ENCODE peak calls at places on chromosome 16, in five cellular contexts. N is Calu3, A is tibial artery, V is glutamatergic neuron, I is GM12865. R is an unnamed sample.

GRCh38 chr16:67694611-67695010 is 24.5 kb downstream of the GFOD2 start:
- DNase-seq in N (no peak), V (no peak), A (no peak), I (no peak), R (no peak)

GRCh38 chr16:80948886-80949502 is 57.7 kb downstream of the CMC2 start:
- DNase-seq in I (peak; percentile 61), A (no peak), N (peak; percentile 43), V (peak; percentile 76), R (peak; percentile 47)

GRCh38 chr16:22214893-22215292 is 8.8 kb downstream of the EEF2K start:
- DNase-seq in I (no peak), A (no peak), V (no peak), N (no peak), R (no peak)

GRCh38 chr16:51337662-51338061 is 186.6 kb upstream of the SALL1 start:
- DNase-seq in A (no peak), I (no peak), V (no peak), N (peak; percentile 14), R (no peak)

GRCh38 chr16:22684282-22685161 is 129.4 kb upstream of the HS3ST2 start:
- DNase-seq in I (peak; percentile 17), V (no peak), A (no peak), N (no peak), R (no peak)

GRCh38 chr16:47907109-47907508 is 248.7 kb downstream of the ABCC12 start:
- DNase-seq in V (no peak), A (no peak), I (no peak), N (no peak), R (no peak)

GRCh38 chr16:11852092-11852809 is 909 bp upstream of the RSL1D1 start:
- DNase-seq in N (peak; percentile 33), I (no peak), A (no peak), V (no peak), R (no peak)

GRCh38 chr16:58306327-58306726 is 11.5 kb upstream of the PRSS54 start:
- DNase-seq in I (peak; percentile 73), N (peak; percentile 36), V (no peak), A (no peak), R (peak; percentile 18)

GRCh38 chr16:89842471-89843408 is 14.5 kb downstream of the SPIRE2 start:
- DNase-seq in I (no peak), V (no peak), A (no peak), N (no peak), R (no peak)

GRCh38 chr16:80144191-80144590 is 396.6 kb upstream of the DYNLRB2 start:
- DNase-seq in N (no peak), V (no peak), I (peak; percentile 90), A (no peak), R (no peak)

GRCh38 chr16:50878536-50878935 is 136.7 kb downstream of the CYLD start:
- DNase-seq in A (no peak), N (no peak), V (no peak), I (no peak), R (no peak)

GRCh38 chr16:3094289-3095027 is 4.6 kb downstream of the ZSCAN10 start:
- DNase-seq in A (no peak), V (no peak), I (peak; percentile 77), N (peak; percentile 46), R (no peak)

GRCh38 chr16:10754941-10755340 is 11.3 kb downstream of the NUBP1 start:
- DNase-seq in V (no peak), N (no peak), A (no peak), I (no peak), R (no peak)

GRCh38 chr16:57675752-57676623 is 7.9 kb downstream of the ADGRG3 start:
- DNase-seq in A (no peak), I (no peak), N (no peak), V (no peak), R (no peak)

GRCh38 chr16:17346774-17347569 is 123.8 kb downstream of the XYLT1 start:
- DNase-seq in A (peak; percentile 61), I (peak; percentile 55), N (no peak), V (no peak), R (no peak)

GRCh38 chr16:1433756-1434155 is 2.9 kb downstream of the PERCC1 start:
- DNase-seq in N (no peak), V (peak; percentile 16), I (no peak), A (no peak), R (no peak)

DNA sequence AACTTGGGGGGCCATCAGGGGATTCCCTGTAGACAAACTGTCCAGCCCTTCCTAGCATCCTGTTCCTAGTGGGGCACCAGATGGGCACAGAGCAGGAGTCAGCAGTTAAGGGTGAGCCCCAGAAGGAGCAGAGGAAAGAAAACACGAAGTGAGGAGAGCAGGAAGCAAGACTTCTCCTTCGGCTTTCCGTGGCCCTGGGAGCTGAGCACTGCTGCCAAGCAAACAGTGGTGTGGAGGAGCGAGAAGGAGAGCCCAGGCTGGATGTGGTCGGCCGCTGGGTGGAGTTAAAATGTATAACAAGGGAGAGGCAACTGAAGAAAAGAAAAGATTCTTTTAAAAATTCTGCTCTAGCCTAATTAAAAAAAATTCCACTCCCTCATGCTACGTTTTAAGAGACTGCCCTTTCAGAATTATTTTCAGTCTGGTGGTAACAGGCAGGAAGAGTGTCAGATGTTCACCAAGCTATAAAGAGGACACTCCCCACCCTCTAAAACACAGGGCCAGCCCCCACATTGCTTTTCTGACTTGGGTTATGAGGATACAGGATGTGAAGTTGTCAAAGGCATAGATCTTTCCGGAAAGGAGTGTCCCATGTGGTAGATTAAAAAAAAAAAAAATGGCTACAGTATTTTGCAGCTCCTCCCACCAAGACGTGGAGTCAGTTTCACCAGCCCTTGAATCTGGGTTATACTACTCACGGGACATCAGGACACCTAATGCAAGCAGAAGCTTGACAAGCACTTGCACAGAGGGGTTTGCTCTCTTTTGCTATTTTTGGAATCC is 74.9 kb upstream of the ZFHX3 start:
- DNase-seq in V (no peak), I (peak; percentile 5), N (no peak), A (peak; percentile 74), R (no peak)
- TF ChIP-seq CTCF in V (no peak), I (no peak), N (no peak), A (no peak), R (no peak)

GRCh38 chr16:26644912-26645543 is 421.7 kb upstream of the C16orf82 start:
- DNase-seq in V (no peak), N (no peak), I (no peak), A (no peak), R (no peak)

GRCh38 chr16:26648851-26649250 is 417.9 kb upstream of the C16orf82 start:
- DNase-seq in V (no peak), A (no peak), I (no peak), N (no peak), R (no peak)

GRCh38 chr16:26642047-26642664 is 424.6 kb upstream of the C16orf82 start:
- DNase-seq in V (no peak), N (no peak), I (no peak), A (no peak), R (no peak)

GRCh38 chr16:26643519-26643918 is 423.2 kb upstream of the C16orf82 start:
- DNase-seq in V (no peak), N (no peak), A (no peak), I (no peak), R (no peak)

GRCh38 chr16:26645629-26646028 is 421.1 kb upstream of the C16orf82 start:
- DNase-seq in A (no peak), I (peak; percentile 22), V (peak; percentile 62), N (no peak), R (peak; percentile 39)
- TF ChIP-seq CTCF in A (no peak), I (peak; percentile 49), V (peak; percentile 49), N (no peak), R (peak; percentile 68)

DNA sequence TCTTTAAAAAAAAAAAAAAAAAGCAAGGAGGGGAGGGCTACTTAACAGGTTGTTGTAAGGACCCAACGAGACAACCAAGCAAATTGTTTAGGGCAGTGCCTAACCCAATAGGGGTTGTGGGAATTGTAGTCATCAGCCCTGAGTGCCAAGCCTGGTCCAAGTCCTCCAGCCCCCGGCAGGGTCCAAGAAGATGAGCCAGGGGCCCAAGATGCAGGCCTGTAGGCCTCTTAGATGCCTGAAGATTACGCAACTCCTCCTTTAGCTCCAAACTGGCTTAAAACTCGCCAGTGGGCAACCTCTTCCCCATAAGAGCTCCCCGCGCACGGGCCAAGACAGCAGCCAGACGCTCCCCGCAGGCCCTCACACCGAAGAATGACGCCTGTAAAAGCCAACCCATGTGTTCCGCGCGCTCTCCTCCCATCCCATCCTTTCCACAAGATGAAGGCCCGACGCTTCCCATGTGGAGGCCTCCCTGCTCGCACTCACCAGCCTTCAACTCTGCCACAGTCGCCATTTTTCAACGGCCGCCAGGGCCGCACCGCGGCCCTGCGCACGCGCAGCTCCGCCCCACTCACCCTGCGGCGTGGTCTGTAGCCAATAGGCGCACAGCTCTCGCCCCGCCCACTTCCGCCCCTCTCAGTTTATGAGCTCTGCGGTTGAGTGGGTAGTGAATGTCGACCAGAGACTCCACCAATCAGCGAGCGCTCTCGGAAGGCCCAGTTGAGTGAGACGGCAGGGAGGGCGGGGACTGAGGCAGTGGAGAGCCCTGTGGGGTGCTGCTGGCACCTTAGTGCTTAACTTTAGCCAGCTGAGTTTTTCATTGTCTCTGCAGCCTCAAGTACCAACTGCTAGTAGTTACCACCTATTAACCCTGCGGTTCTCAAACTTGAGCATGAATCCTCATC is at the start of gene CEP20:
- DNase-seq in A (peak; percentile 100), I (peak; percentile 100), N (peak; percentile 100), V (peak; percentile 100), R (peak; percentile 99)
- TF ChIP-seq CTCF in A (peak; percentile 50), I (no peak), N (no peak), V (no peak), R (peak; percentile 32)

DNA sequence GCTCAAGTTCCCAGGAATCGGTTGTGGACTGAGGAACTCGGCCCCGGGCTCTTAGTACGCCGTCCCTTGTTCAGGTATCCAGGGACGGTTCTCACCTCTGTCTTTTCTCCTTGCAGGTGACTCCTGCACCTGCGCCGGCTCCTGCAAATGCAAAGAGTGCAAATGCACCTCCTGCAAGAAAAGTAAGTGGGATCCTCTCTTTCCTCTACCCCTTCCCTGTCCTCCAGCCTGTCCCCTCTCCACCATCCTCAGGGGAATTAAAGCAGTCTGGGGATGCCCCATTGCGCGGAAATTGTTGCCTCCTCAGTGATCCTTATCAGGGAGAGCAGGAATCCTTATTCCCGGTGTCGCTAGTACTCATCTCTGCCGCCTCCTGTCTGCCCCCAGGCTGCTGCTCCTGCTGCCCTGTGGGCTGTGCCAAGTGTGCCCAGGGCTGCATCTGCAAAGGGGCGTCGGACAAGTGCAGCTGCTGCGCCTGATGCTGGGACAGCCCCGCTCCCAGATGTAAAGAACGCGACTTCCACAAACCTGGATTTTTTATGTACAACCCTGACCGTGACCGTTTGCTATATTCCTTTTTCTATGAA is 585 bp downstream of the MT2A start:
- DNase-seq in I (no peak), A (peak; percentile 71), N (no peak), V (no peak), R (no peak)
- TF ChIP-seq CTCF in I (no peak), A (no peak), N (no peak), V (no peak), R (no peak)

DNA sequence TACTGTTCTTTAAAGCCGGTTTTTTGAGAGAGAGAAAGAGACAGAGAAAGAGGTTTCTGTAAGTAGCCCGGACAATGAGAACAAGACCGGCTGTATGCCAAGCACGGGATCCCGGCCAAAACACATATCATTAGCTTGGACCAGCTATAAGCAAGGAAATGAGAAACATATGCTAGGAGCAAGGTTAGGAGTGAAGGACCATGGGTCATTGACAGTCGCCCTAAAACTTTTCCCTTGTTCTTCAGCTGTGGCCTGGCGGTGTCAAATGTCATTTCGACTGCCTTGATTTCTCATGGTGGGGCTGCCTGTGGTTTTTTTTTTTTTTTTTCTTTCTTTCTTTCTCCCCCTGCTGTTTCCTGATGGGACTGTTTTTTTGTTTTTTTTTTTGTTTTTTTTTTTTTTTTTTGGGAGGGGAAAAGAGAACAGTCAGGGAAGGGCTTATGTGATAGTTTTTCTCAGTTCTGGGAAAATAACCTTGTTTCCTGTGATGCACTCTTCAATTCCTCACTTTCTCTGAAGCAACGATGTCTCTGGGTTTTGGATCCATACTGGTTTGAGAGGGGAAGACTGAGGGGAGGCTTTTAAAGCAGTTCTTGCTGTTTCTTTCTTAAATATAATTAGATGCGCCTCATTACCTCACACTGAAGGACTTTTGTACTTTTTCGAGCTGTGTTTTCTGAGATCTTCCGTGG is 124.8 kb upstream of the ZFHX3 start:
- DNase-seq in V (no peak), N (peak; percentile 46), I (no peak), A (peak; percentile 87), R (peak; percentile 29)
- TF ChIP-seq CTCF in V (peak; percentile 64), N (peak; percentile 32), I (no peak), A (peak; percentile 11), R (peak; percentile 56)

R was measured in neural crest cell.